ENCODE peak calls at places on chromosomes 11 and 22, in five cellular contexts. C is T-helper 17 cell; E is iris pigment epithelial cell; S is Caki2; K is activated CD4-positive, CD25-positive, alpha-beta regulatory T cell. R is an unnamed sample.

GRCh38 chr11:126359431-126360048 is 4.1 kb downstream of the ST3GAL4 start:
- DNase-seq in C (no peak), E (peak), S (no peak), K (no peak), R (peak)

GRCh38 chr11:1011320-1011698 is 25.2 kb downstream of the MUC6 start:
- DNase-seq in C (no peak), E (no peak), S (no peak), K (no peak), R (no peak)

GRCh38 chr22:35195821-35196220 is 61.5 kb upstream of the HMGXB4 start:
- DNase-seq in C (no peak), E (no peak), S (no peak), K (no peak), R (no peak)

GRCh38 chr22:23110190-23110921 is 31.4 kb downstream of the RSPH14 start:
- DNase-seq in C (no peak), E (no peak), S (no peak), K (no peak), R (no peak)

GRCh38 chr11:128222245-128222959 is 365.0 kb downstream of the ETS1 start:
- DNase-seq in C (no peak), E (peak), S (no peak), K (no peak), R (peak)

GRCh38 chr11:65870706-65871681 is 1.6 kb downstream of the EFEMP2 start:
- DNase-seq in C (no peak), E (no peak), S (no peak), K (no peak), R (no peak)

GRCh38 chr11:71171024-71171423 is 81.4 kb downstream of the SHANK2 start:
- DNase-seq in C (no peak), E (no peak), S (no peak), K (no peak), R (no peak)

GRCh38 chr11:123775274-123775673 is 21.0 kb upstream of the OR6X1 start:
- DNase-seq in C (no peak), E (no peak), S (no peak), K (no peak), R (no peak)

GRCh38 chr11:304915-305833 is 2.4 kb upstream of the IFITM2 start:
- DNase-seq in C (no peak), E (peak), S (peak), K (no peak), R (peak)

GRCh38 chr11:7967826-7968225 is 2.6 kb upstream of the NLRP10 start:
- DNase-seq in C (no peak), E (peak), S (no peak), K (no peak), R (peak)

GRCh38 chr11:116517584-116517983 is 255.2 kb downstream of the BUD13 start:
- DNase-seq in C (no peak), E (no peak), S (no peak), K (no peak), R (no peak)